ENCODE peak calls at places on chromosomes 16 and 17, in four cellular contexts. One of them, this sample, is unnamed.

GRCh38 chr16:46972429-46972970 is 974 bp downstream of the DNAJA2 start:
- DNase-seq in GM12878: no peak
- DNase-seq in H1: no peak
- DNase-seq in HepG2: peak; percentile 33
- DNase-seq in this sample: no peak

GRCh38 chr17:752002-752619 is at the start of gene GEMIN4:
- DNase-seq in GM12878: peak; percentile 82
- DNase-seq in H1: peak; percentile 100
- DNase-seq in HepG2: peak; percentile 79
- DNase-seq in this sample: peak; percentile 82

GRCh38 chr16:48123104-48123788 is 32.5 kb downstream of the ABCC12 start:
- DNase-seq in GM12878: no peak
- DNase-seq in H1: no peak
- DNase-seq in HepG2: peak; percentile 32
- DNase-seq in this sample: no peak

GRCh38 chr17:71276071-71276470 is 844.7 kb upstream of the SOX9 start:
- DNase-seq in GM12878: no peak
- DNase-seq in H1: no peak
- DNase-seq in HepG2: no peak
- DNase-seq in this sample: no peak

GRCh38 chr16:49315602-49316001 is 34.0 kb upstream of the CBLN1 start:
- DNase-seq in GM12878: no peak
- DNase-seq in H1: no peak
- DNase-seq in HepG2: no peak
- DNase-seq in this sample: no peak

GRCh38 chr16:70579648-70580630 is 56.3 kb downstream of the SF3B3 start:
- DNase-seq in GM12878: no peak
- DNase-seq in H1: no peak
- DNase-seq in HepG2: no peak
- DNase-seq in this sample: no peak

GRCh38 chr17:33520404-33521032 is 227.4 kb upstream of the ASIC2 start:
- DNase-seq in GM12878: no peak
- DNase-seq in H1: peak; percentile 95
- DNase-seq in HepG2: peak; percentile 23
- DNase-seq in this sample: peak; percentile 16

GRCh38 chr17:45019177-45019711 is 32.2 kb downstream of the DCAKD start:
- DNase-seq in GM12878: no peak
- DNase-seq in H1: no peak
- DNase-seq in HepG2: no peak
- DNase-seq in this sample: no peak

GRCh38 chr16:48025359-48025758 is 130.4 kb downstream of the ABCC12 start:
- DNase-seq in GM12878: no peak
- DNase-seq in H1: no peak
- DNase-seq in HepG2: no peak
- DNase-seq in this sample: no peak

GRCh38 chr16:79360267-79360666 is 240.3 kb downstream of the MAF start:
- DNase-seq in GM12878: no peak
- DNase-seq in H1: no peak
- DNase-seq in HepG2: no peak
- DNase-seq in this sample: no peak

GRCh38 chr17:57391076-57391825 is 134.9 kb downstream of the MSI2 start:
- DNase-seq in GM12878: no peak
- DNase-seq in H1: no peak
- DNase-seq in HepG2: no peak
- DNase-seq in this sample: no peak

GRCh38 chr17:77606146-77606864 is 352.2 kb upstream of the TNRC6C start:
- DNase-seq in GM12878: no peak
- DNase-seq in H1: peak; percentile 37
- DNase-seq in HepG2: no peak
- DNase-seq in this sample: no peak

GRCh38 chr17:29149431-29150064 is 30.6 kb downstream of the MYO18A start:
- DNase-seq in GM12878: no peak
- DNase-seq in H1: no peak
- DNase-seq in HepG2: no peak
- DNase-seq in this sample: no peak

GRCh38 chr17:16486373-16487250 is 5.4 kb downstream of the LRRC75A start:
- DNase-seq in GM12878: no peak
- DNase-seq in H1: peak; percentile 65
- DNase-seq in HepG2: no peak
- DNase-seq in this sample: no peak

GRCh38 chr16:90031931-90032663 is 12.8 kb upstream of the DBNDD1 start:
- DNase-seq in GM12878: no peak
- DNase-seq in H1: no peak
- DNase-seq in HepG2: no peak
- DNase-seq in this sample: no peak

GRCh38 chr17:63973930-63974593 is 1.3 kb upstream of the SCN4A start:
- DNase-seq in GM12878: no peak
- DNase-seq in H1: no peak
- DNase-seq in HepG2: no peak
- DNase-seq in this sample: no peak

GRCh38 chr16:67164599-67165061 is at the start of gene HSF4:
- DNase-seq in GM12878: no peak
- DNase-seq in H1: peak; percentile 64
- DNase-seq in HepG2: peak; percentile 52
- DNase-seq in this sample: no peak

GRCh38 chr16:23508589-23509440 is 1.5 kb downstream of the GGA2 start:
- DNase-seq in GM12878: no peak
- DNase-seq in H1: peak; percentile 54
- DNase-seq in HepG2: no peak
- DNase-seq in this sample: peak; percentile 27

DNA sequence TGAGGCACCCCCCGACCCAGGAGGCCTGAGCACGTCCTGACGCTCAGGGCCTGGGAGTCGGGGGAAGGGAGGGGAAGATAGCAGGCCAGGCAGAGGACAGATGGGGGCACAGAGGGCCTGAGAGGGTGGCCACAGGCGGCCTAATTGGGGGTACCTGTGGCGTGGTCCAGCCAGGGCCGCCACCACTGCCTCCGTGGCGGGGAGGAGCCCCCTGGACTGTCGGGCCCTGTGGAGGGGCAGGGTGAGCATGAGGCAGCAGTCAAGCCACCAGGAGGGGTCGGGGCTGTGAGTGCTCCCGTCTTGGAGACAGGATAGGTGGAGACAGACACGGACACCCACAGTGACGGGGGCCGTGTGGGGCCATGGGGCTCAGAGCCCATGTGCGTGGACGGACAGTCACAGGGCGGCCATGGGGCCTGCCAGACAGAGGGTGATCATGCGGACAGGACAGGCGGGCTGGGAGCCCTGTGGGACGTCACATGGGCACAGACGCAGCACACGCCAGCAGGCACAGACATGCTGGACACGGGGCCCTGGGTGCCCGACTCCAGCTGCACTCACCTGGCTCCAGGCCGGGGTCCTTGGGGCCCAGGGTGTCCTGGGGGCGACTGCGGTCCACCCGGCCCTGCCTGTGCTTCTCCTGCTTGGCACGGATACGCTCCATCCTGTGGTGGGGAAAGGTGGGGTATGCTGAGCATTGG is 18.7 kb downstream of the CTU2 start:
- DNase-seq in GM12878: no peak
- DNase-seq in H1: no peak
- DNase-seq in HepG2: no peak
- DNase-seq in this sample: no peak
- H3K4me3 ChIP-seq in GM12878: no peak overlapping the region
- H3K4me3 ChIP-seq in H1: no peak overlapping the region
- H3K4me3 ChIP-seq in HepG2: no peak overlapping the region
- H3K4me3 ChIP-seq in this sample: no peak overlapping the region

DNA sequence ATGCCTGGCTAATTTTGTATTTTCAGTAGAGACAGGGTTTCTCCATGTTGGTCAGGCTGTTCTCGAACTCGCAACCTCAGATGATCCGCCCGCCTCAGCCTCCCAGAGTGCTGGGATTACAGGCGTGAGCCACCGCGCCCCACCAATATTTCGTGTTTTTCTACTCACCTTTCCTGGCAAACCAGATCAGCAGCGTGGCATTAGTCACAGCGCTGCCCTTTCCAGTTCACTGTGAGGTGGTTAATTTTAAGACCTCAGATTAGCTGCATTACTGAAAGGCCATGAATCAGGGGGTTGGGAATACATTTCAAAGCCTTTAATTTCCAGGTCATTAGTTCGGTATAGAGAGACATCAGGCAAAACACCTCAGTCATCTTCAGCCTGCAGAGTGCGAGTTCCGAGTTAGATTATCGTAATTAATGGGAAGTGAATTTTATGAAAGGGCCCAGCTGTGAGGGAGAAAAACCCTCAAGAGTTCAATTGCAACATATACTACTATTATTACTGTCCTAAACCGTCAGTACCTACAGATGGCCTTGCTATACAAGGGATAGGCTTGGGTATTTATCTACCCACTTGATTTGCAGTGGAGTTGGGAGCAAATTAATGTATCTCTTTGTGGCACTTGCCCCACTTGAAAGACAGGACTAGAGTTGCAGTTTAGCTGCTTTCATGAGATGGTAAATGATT is 2.1 kb upstream of the USP32 start:
- DNase-seq in GM12878: no peak
- DNase-seq in H1: no peak
- DNase-seq in HepG2: no peak
- DNase-seq in this sample: no peak
- TF ChIP-seq SUZ12 in GM12878: no peak
- TF ChIP-seq SUZ12 in H1: no peak
- TF ChIP-seq SUZ12 in HepG2: no peak
- TF ChIP-seq SUZ12 in this sample: no peak

DNA sequence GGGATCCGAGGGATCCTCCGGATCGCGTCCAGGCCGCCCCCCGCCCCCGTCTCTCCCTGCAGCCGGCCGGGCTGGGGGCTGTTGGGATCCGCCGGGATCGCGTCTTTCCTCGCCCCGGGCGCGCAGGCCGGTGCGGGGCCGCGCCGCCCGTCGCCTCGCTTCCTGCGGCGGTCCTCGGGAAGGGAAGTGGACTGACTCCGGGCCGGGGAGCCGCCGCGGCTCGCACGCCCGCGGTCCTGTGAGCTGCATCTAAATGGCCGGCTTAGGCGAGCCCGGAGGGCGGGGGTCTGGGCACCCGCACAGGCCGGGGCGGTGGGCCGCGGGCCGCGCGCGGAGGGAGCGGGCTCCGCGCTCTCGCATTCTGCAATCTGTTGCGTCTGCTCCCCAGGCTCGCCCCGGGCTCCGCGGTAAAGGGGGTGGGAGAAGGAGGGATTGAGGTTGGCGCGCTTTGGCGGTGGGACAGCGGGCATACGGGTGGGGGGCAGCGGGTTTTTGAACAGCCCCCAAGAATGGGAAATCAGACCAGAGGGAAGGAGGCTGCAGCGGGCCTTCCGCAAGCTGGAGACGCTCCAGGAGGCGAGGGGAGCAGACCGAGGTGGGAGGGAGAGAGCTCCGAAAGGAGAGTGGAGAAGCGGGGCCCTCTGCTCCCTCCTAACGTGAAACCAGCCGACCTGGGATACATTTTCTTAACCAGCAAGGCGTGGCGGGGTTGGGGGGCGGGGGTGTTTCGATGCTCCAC is 2.2 kb downstream of the TMEM132E start:
- DNase-seq in GM12878: no peak
- DNase-seq in H1: no peak
- DNase-seq in HepG2: no peak
- DNase-seq in this sample: no peak
- H3K4me3 ChIP-seq in GM12878: no peak overlapping the region
- H3K4me3 ChIP-seq in H1: peak overlapping the region; percentile 40
- H3K4me3 ChIP-seq in HepG2: no peak overlapping the region
- H3K4me3 ChIP-seq in this sample: peak overlapping the region; percentile 37

DNA sequence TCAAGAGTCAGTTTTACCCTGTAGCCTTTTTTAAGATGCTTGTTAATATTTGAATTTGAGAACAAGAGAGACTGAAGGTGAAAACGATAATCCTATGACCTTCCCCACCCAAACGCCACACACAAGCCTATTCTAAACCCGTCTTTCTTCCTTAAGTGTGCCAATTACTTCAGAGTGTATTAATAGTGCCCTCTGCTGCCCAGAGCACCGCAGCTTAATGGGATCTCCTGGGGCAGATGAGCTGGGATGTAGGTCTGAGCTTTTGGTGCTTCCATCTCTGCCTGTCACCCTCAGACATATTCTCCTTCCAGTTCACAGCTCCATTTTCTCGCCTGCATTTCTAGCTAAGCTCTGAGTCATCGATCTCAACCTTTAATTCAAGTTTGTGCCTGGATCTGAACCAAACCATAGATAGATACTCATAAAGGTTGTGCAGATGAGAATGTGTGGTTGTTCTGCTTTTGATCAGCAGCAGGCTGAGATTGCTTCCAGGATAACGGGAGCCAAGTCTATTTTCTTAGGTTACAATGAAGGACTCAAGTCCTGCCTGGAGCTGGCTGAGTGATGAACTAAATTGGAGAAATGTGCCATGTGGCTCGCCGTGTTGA is 46.4 kb upstream of the CDH13 start:
- DNase-seq in GM12878: no peak
- DNase-seq in H1: no peak
- DNase-seq in HepG2: peak; percentile 16
- DNase-seq in this sample: no peak
- TF ChIP-seq SUZ12 in GM12878: no peak
- TF ChIP-seq SUZ12 in H1: no peak
- TF ChIP-seq SUZ12 in HepG2: no peak
- TF ChIP-seq SUZ12 in this sample: no peak

GRCh38 chr17:79843917-79844815 is 4.9 kb upstream of the CBX4 start:
- DNase-seq in GM12878: no peak
- DNase-seq in H1: peak; percentile 78
- DNase-seq in HepG2: no peak
- DNase-seq in this sample: no peak
- H3K4me3 ChIP-seq in GM12878: peak overlapping the region; percentile 23
- H3K4me3 ChIP-seq in H1: peak overlapping the region; percentile 48
- H3K4me3 ChIP-seq in HepG2: peak overlapping the region; percentile 87
- H3K4me3 ChIP-seq in this sample: peak overlapping the region; percentile 62

GRCh38 chr16:84059111-84059510 is 16.5 kb upstream of the SLC38A8 start:
- DNase-seq in GM12878: no peak
- DNase-seq in H1: no peak
- DNase-seq in HepG2: no peak
- DNase-seq in this sample: no peak

GRCh38 chr16:84059946-84060901 is 17.6 kb upstream of the SLC38A8 start:
- DNase-seq in GM12878: no peak
- DNase-seq in H1: no peak
- DNase-seq in HepG2: no peak
- DNase-seq in this sample: no peak

GRCh38 chr16:84056933-84057332 is 14.3 kb upstream of the SLC38A8 start:
- DNase-seq in GM12878: no peak
- DNase-seq in H1: no peak
- DNase-seq in HepG2: no peak
- DNase-seq in this sample: no peak

GRCh38 chr16:84058211-84058610 is 15.6 kb upstream of the SLC38A8 start:
- DNase-seq in GM12878: no peak
- DNase-seq in H1: no peak
- DNase-seq in HepG2: no peak
- DNase-seq in this sample: no peak

GRCh38 chr16:84058664-84059063 is 16.1 kb upstream of the SLC38A8 start:
- DNase-seq in GM12878: no peak
- DNase-seq in H1: no peak
- DNase-seq in HepG2: no peak
- DNase-seq in this sample: no peak
- TF ChIP-seq SUZ12 in GM12878: no peak
- TF ChIP-seq SUZ12 in H1: no peak
- TF ChIP-seq SUZ12 in HepG2: no peak
- TF ChIP-seq SUZ12 in this sample: no peak

GRCh38 chr17:76078859-76079576 is at the start of gene ZACN:
- DNase-seq in GM12878: no peak
- DNase-seq in H1: no peak
- DNase-seq in HepG2: no peak
- DNase-seq in this sample: no peak
- H3K4me3 ChIP-seq in GM12878: no peak within 1 kb of the TSS
- H3K4me3 ChIP-seq in H1: peak within 1 kb of the TSS; percentile 34
- H3K4me3 ChIP-seq in HepG2: no peak within 1 kb of the TSS
- H3K4me3 ChIP-seq in this sample: peak within 1 kb of the TSS; percentile 10